ENCODE peak calls at places on chromosomes 1 and 21, in five cellular contexts. R, K, I, N and F are unnamed samples.

GRCh38 chr1:54004481-54005049 is 13.4 kb downstream of the LDLRAD1 start:
- DNase-seq in R (no peak), K (no peak), I (no peak), N (no peak), F (no peak)

GRCh38 chr1:1919304-1920056 is 401 bp upstream of the TMEM52 start:
- DNase-seq in R (peak), K (peak), I (peak), N (peak), F (peak)

GRCh38 chr1:66478116-66478515 is 55.8 kb upstream of the SGIP1 start:
- DNase-seq in R (no peak), K (no peak), I (no peak), N (no peak), F (no peak)

GRCh38 chr1:205580140-205580922 is 51.5 kb downstream of the ELK4 start:
- DNase-seq in R (no peak), K (no peak), I (no peak), N (no peak), F (no peak)

GRCh38 chr21:31078796-31079195 is 40.5 kb upstream of the KRTAP19-8 start:
- DNase-seq in R (no peak), K (no peak), I (no peak), N (no peak), F (peak)

GRCh38 chr1:171188388-171189266 is 3.5 kb downstream of the FMO2 start:
- DNase-seq in R (peak), K (peak), I (peak), N (peak), F (peak)

GRCh38 chr1:179128520-179128919 is 46.6 kb downstream of the TOR3A start:
- DNase-seq in R (no peak), K (no peak), I (no peak), N (no peak), F (no peak)

GRCh38 chr1:47066931-47067330 is at the start of gene CYP4Z1:
- DNase-seq in R (no peak), K (no peak), I (no peak), N (no peak), F (no peak)

GRCh38 chr1:192524223-192524622 is 51.4 kb upstream of the RGS1 start:
- DNase-seq in R (no peak), K (no peak), I (no peak), N (no peak), F (no peak)

GRCh38 chr1:103517380-103518047 is 8.0 kb upstream of the RNPC3 start:
- DNase-seq in R (no peak), K (no peak), I (no peak), N (no peak), F (peak)

GRCh38 chr1:156887324-156887723 is 6.2 kb upstream of the PEAR1 start:
- DNase-seq in R (no peak), K (no peak), I (no peak), N (no peak), F (no peak)

GRCh38 chr21:14376854-14377253 is 6.1 kb downstream of the HSPA13 start:
- DNase-seq in R (peak), K (no peak), I (no peak), N (no peak), F (no peak)

GRCh38 chr1:151371744-151372410 is 628 bp downstream of the SELENBP1 start:
- DNase-seq in R (no peak), K (peak), I (peak), N (no peak), F (no peak)